ENCODE peak calls at places on chromosomes 4 and X, in six cellular contexts. One of them, this sample, is unnamed.

GRCh38 chr4:8867624-8868320 is 3.9 kb downstream of the HMX1 start:
- DNase-seq in mesendoderm: no peak
- DNase-seq in mesenchymal stem cell: no peak
- DNase-seq in IMR-90: no peak
- DNase-seq in H1: no peak
- DNase-seq in H9: no peak
- DNase-seq in this sample: no peak

GRCh38 chr4:83516042-83516772 is 19.7 kb upstream of the GPAT3 start:
- DNase-seq in H1: no peak
- DNase-seq in mesenchymal stem cell: peak
- DNase-seq in H9: no peak
- DNase-seq in IMR-90: peak
- DNase-seq in mesendoderm: no peak
- DNase-seq in this sample: no peak

GRCh38 chr4:95392886-95393285 is 155.9 kb downstream of the UNC5C start:
- DNase-seq in H1: no peak
- DNase-seq in mesendoderm: no peak
- DNase-seq in mesenchymal stem cell: no peak
- DNase-seq in IMR-90: no peak
- DNase-seq in H9: no peak
- DNase-seq in this sample: no peak

GRCh38 chr4:161546902-161547301 is 616.9 kb downstream of the FSTL5 start:
- DNase-seq in H9: no peak
- DNase-seq in mesenchymal stem cell: no peak
- DNase-seq in mesendoderm: no peak
- DNase-seq in IMR-90: no peak
- DNase-seq in H1: no peak
- DNase-seq in this sample: no peak

GRCh38 chrX:39507034-39507433 is 590.7 kb downstream of the BCOR start:
- DNase-seq in mesendoderm: peak
- DNase-seq in mesenchymal stem cell: no peak
- DNase-seq in H9: no peak
- DNase-seq in IMR-90: no peak
- DNase-seq in H1: no peak
- DNase-seq in this sample: no peak

GRCh38 chr4:53963786-53964185 is 100.6 kb downstream of the CHIC2 start:
- DNase-seq in mesendoderm: no peak
- DNase-seq in mesenchymal stem cell: no peak
- DNase-seq in H9: no peak
- DNase-seq in H1: no peak
- DNase-seq in IMR-90: no peak
- DNase-seq in this sample: no peak

GRCh38 chr4:159547645-159548308 is 444.9 kb downstream of the RAPGEF2 start:
- DNase-seq in H1: no peak
- DNase-seq in mesendoderm: no peak
- DNase-seq in mesenchymal stem cell: no peak
- DNase-seq in IMR-90: no peak
- DNase-seq in H9: no peak
- DNase-seq in this sample: no peak

GRCh38 chr4:89586318-89586717 is 250.6 kb downstream of the SNCA start:
- DNase-seq in mesendoderm: peak
- DNase-seq in H1: no peak
- DNase-seq in mesenchymal stem cell: peak
- DNase-seq in H9: no peak
- DNase-seq in IMR-90: no peak
- DNase-seq in this sample: no peak

GRCh38 chrX:72713130-72713529 is 976 bp downstream of the PHKA1 start:
- DNase-seq in mesenchymal stem cell: no peak
- DNase-seq in IMR-90: no peak
- DNase-seq in H1: no peak
- DNase-seq in mesendoderm: no peak
- DNase-seq in H9: no peak
- DNase-seq in this sample: no peak

GRCh38 chr4:174152717-174153466 is 130.6 kb downstream of the FBXO8 start:
- DNase-seq in IMR-90: no peak
- DNase-seq in mesendoderm: peak
- DNase-seq in H1: no peak
- DNase-seq in H9: peak
- DNase-seq in mesenchymal stem cell: peak
- DNase-seq in this sample: peak

GRCh38 chr4:20433101-20433705 is 181.5 kb downstream of the SLIT2 start:
- DNase-seq in H1: no peak
- DNase-seq in IMR-90: no peak
- DNase-seq in H9: no peak
- DNase-seq in mesenchymal stem cell: no peak
- DNase-seq in mesendoderm: peak
- DNase-seq in this sample: peak

GRCh38 chr4:78293348-78293747 is 236.2 kb downstream of the FRAS1 start:
- DNase-seq in H1: no peak
- DNase-seq in mesendoderm: no peak
- DNase-seq in IMR-90: peak
- DNase-seq in mesenchymal stem cell: no peak
- DNase-seq in H9: no peak
- DNase-seq in this sample: no peak

GRCh38 chr4:175637762-175638161 is 174.3 kb downstream of the GPM6A start:
- DNase-seq in IMR-90: no peak
- DNase-seq in mesenchymal stem cell: no peak
- DNase-seq in H1: no peak
- DNase-seq in mesendoderm: no peak
- DNase-seq in H9: no peak
- DNase-seq in this sample: no peak

GRCh38 chr4:184950117-184950830 is 68.0 kb upstream of the HELT start:
- DNase-seq in H9: no peak
- DNase-seq in H1: no peak
- DNase-seq in mesendoderm: no peak
- DNase-seq in IMR-90: no peak
- DNase-seq in mesenchymal stem cell: no peak
- DNase-seq in this sample: no peak

GRCh38 chr4:145734576-145735329 is 54.8 kb downstream of the C4orf51 start:
- DNase-seq in mesendoderm: peak
- DNase-seq in H1: no peak
- DNase-seq in H9: no peak
- DNase-seq in IMR-90: peak
- DNase-seq in mesenchymal stem cell: peak
- DNase-seq in this sample: no peak

GRCh38 chrX:50798782-50799181 is 15.2 kb downstream of the SHROOM4 start:
- DNase-seq in IMR-90: no peak
- DNase-seq in H1: no peak
- DNase-seq in H9: no peak
- DNase-seq in mesendoderm: no peak
- DNase-seq in mesenchymal stem cell: no peak
- DNase-seq in this sample: no peak

GRCh38 chr4:112552668-112553067 is 36.7 kb upstream of the NEUROG2 start:
- DNase-seq in mesenchymal stem cell: peak
- DNase-seq in H9: no peak
- DNase-seq in mesendoderm: no peak
- DNase-seq in IMR-90: peak
- DNase-seq in H1: no peak
- DNase-seq in this sample: no peak

GRCh38 chr4:25817059-25817681 is 45.6 kb downstream of the SEL1L3 start:
- DNase-seq in mesenchymal stem cell: no peak
- DNase-seq in IMR-90: peak
- DNase-seq in H1: no peak
- DNase-seq in H9: no peak
- DNase-seq in mesendoderm: no peak
- DNase-seq in this sample: no peak

GRCh38 chr4:152106113-152106763 is 345.4 kb upstream of the GATB start:
- DNase-seq in mesenchymal stem cell: peak
- DNase-seq in H1: no peak
- DNase-seq in H9: no peak
- DNase-seq in mesendoderm: peak
- DNase-seq in IMR-90: peak
- DNase-seq in this sample: no peak

GRCh38 chr4:155442267-155443105 is 65.7 kb upstream of the MAP9 start:
- DNase-seq in H1: peak
- DNase-seq in IMR-90: peak
- DNase-seq in mesenchymal stem cell: peak
- DNase-seq in mesendoderm: peak
- DNase-seq in H9: peak
- DNase-seq in this sample: peak

GRCh38 chr4:159017323-159018036 is 85.4 kb upstream of the RAPGEF2 start:
- DNase-seq in mesendoderm: no peak
- DNase-seq in IMR-90: no peak
- DNase-seq in H1: no peak
- DNase-seq in H9: no peak
- DNase-seq in mesenchymal stem cell: no peak
- DNase-seq in this sample: no peak

GRCh38 chrX:56233682-56234081 is 1.5 kb downstream of the KLF8 start:
- DNase-seq in mesendoderm: peak
- DNase-seq in IMR-90: no peak
- DNase-seq in H1: peak
- DNase-seq in H9: peak
- DNase-seq in mesenchymal stem cell: peak
- DNase-seq in this sample: no peak

GRCh38 chr4:39591290-39591689 is 47.4 kb downstream of the SMIM14 start:
- DNase-seq in mesenchymal stem cell: no peak
- DNase-seq in H9: no peak
- DNase-seq in IMR-90: peak
- DNase-seq in H1: no peak
- DNase-seq in mesendoderm: no peak
- DNase-seq in this sample: no peak

GRCh38 chr4:153326513-153326912 is 18.0 kb upstream of the MND1 start:
- DNase-seq in H9: no peak
- DNase-seq in IMR-90: peak
- DNase-seq in H1: no peak
- DNase-seq in mesenchymal stem cell: no peak
- DNase-seq in mesendoderm: no peak
- DNase-seq in this sample: no peak

GRCh38 chr4:13980317-13980716 is 352.8 kb upstream of the BOD1L1 start:
- DNase-seq in mesendoderm: no peak
- DNase-seq in H1: no peak
- DNase-seq in H9: no peak
- DNase-seq in mesenchymal stem cell: peak
- DNase-seq in IMR-90: peak
- DNase-seq in this sample: no peak

GRCh38 chr4:81466841-81467671 is 4.7 kb downstream of the RASGEF1B start:
- DNase-seq in H1: no peak
- DNase-seq in mesenchymal stem cell: peak
- DNase-seq in IMR-90: peak
- DNase-seq in H9: peak
- DNase-seq in mesendoderm: peak
- DNase-seq in this sample: peak

GRCh38 chrX:16138108-16138427 is 14.7 kb downstream of the GRPR start:
- DNase-seq in H1: no peak
- DNase-seq in IMR-90: no peak
- DNase-seq in mesenchymal stem cell: peak
- DNase-seq in H9: no peak
- DNase-seq in mesendoderm: peak
- DNase-seq in this sample: no peak

GRCh38 chrX:154436290-154436596 is 711 bp upstream of the GDI1 start:
- DNase-seq in mesendoderm: no peak
- DNase-seq in H9: no peak
- DNase-seq in H1: no peak
- DNase-seq in IMR-90: no peak
- DNase-seq in mesenchymal stem cell: no peak
- DNase-seq in this sample: no peak
- H2AK5ac ChIP-seq in mesendoderm: no peak
- H2AK5ac ChIP-seq in H9: no peak
- H2AK5ac ChIP-seq in H1: no peak
- H2AK5ac ChIP-seq in IMR-90: peak
- H2AK5ac ChIP-seq in mesenchymal stem cell: no peak
- H2AK5ac ChIP-seq in this sample: no peak

GRCh38 chr4:105092768-105093167 is 53.9 kb upstream of the TET2 start:
- DNase-seq in H9: no peak
- DNase-seq in mesenchymal stem cell: no peak
- DNase-seq in IMR-90: peak
- DNase-seq in mesendoderm: no peak
- DNase-seq in H1: no peak
- DNase-seq in this sample: no peak
- H3K27ac ChIP-seq in H9: no peak
- H3K27ac ChIP-seq in mesenchymal stem cell: no peak
- H3K27ac ChIP-seq in IMR-90: no peak
- H3K27ac ChIP-seq in mesendoderm: no peak
- H3K27ac ChIP-seq in H1: no peak
- H3K27ac ChIP-seq in this sample: no peak

GRCh38 chr4:121776610-121777401 is 11.8 kb upstream of the SMIM43 start:
- DNase-seq in mesenchymal stem cell: no peak
- DNase-seq in mesendoderm: no peak
- DNase-seq in H9: no peak
- DNase-seq in H1: no peak
- DNase-seq in IMR-90: no peak
- DNase-seq in this sample: no peak

GRCh38 chr4:121777625-121778024 is 12.7 kb upstream of the SMIM43 start:
- DNase-seq in H1: no peak
- DNase-seq in IMR-90: no peak
- DNase-seq in mesendoderm: no peak
- DNase-seq in H9: no peak
- DNase-seq in mesenchymal stem cell: no peak
- DNase-seq in this sample: no peak

GRCh38 chr4:121773873-121774272 is 8.9 kb upstream of the SMIM43 start:
- DNase-seq in mesendoderm: peak
- DNase-seq in H1: no peak
- DNase-seq in IMR-90: no peak
- DNase-seq in mesenchymal stem cell: no peak
- DNase-seq in H9: no peak
- DNase-seq in this sample: no peak

GRCh38 chr4:121769341-121769740 is 4.4 kb upstream of the SMIM43 start:
- DNase-seq in IMR-90: no peak
- DNase-seq in mesendoderm: no peak
- DNase-seq in H1: no peak
- DNase-seq in H9: no peak
- DNase-seq in mesenchymal stem cell: no peak
- DNase-seq in this sample: no peak

DNA sequence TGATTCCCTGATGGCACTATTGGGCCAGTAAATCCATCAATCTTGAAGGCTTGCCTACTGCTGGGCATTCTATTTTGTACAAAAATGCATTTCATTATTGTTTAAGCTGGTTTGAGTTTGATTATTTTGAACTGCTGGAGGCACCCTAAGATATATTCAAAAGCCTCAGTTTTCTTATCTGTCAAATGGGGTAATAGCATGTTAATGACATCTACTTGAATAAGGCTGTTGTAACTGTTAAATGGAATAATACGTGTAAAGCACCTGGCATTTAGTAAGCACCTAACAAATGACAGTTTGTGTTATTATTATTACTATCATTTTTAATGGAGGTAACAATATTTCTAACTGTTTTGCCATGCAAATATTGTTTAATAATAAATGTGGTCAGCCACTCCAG is 6.9 kb upstream of the SMIM43 start:
- DNase-seq in H9: no peak
- DNase-seq in IMR-90: no peak
- DNase-seq in mesenchymal stem cell: no peak
- DNase-seq in mesendoderm: no peak
- DNase-seq in H1: no peak
- DNase-seq in this sample: no peak
- H2BK15ac ChIP-seq in H9: no peak
- H2BK15ac ChIP-seq in IMR-90: no peak
- H2BK15ac ChIP-seq in mesenchymal stem cell: no peak
- H2BK15ac ChIP-seq in mesendoderm: no peak
- H2BK15ac ChIP-seq in H1: no peak
- H2BK15ac ChIP-seq in this sample: no peak

GRCh38 chr4:110196871-110197420 is 1.5 kb downstream of the ELOVL6 start:
- DNase-seq in H1: no peak
- DNase-seq in mesendoderm: peak
- DNase-seq in H9: peak
- DNase-seq in IMR-90: peak
- DNase-seq in mesenchymal stem cell: no peak
- DNase-seq in this sample: no peak
- H2AK5ac ChIP-seq in H1: no peak
- H2AK5ac ChIP-seq in mesendoderm: no peak
- H2AK5ac ChIP-seq in H9: no peak
- H2AK5ac ChIP-seq in IMR-90: peak
- H2AK5ac ChIP-seq in mesenchymal stem cell: no peak
- H2AK5ac ChIP-seq in this sample: peak

This sample was measured in neuronal stem cell.